ENCODE peak calls at places on chromosomes 13 and 19, in seven cellular contexts. One of them, this sample, is unnamed.

GRCh38 chr13:30026093-30026492 is 175.7 kb upstream of the UBL3 start:
- DNase-seq in body of pancreas: no peak
- DNase-seq in lower leg skin: peak; percentile 33
- DNase-seq in tibial nerve: no peak
- DNase-seq in HCT116: no peak
- DNase-seq in breast epithelium: no peak
- DNase-seq in suprapubic skin: no peak
- DNase-seq in this sample: no peak

GRCh38 chr13:94535775-94536174 is 56.3 kb upstream of the DCT start:
- DNase-seq in breast epithelium: no peak
- DNase-seq in body of pancreas: no peak
- DNase-seq in tibial nerve: no peak
- DNase-seq in HCT116: no peak
- DNase-seq in lower leg skin: no peak
- DNase-seq in suprapubic skin: no peak
- DNase-seq in this sample: no peak

GRCh38 chr19:29255912-29256311 is 43.0 kb upstream of the UQCRFS1 start:
- DNase-seq in lower leg skin: no peak
- DNase-seq in tibial nerve: no peak
- DNase-seq in HCT116: no peak
- DNase-seq in body of pancreas: no peak
- DNase-seq in suprapubic skin: no peak
- DNase-seq in breast epithelium: no peak
- DNase-seq in this sample: no peak

GRCh38 chr13:27978301-27978968 is 9.3 kb upstream of the CDX2 start:
- DNase-seq in lower leg skin: no peak
- DNase-seq in breast epithelium: no peak
- DNase-seq in tibial nerve: no peak
- DNase-seq in suprapubic skin: peak; percentile 67
- DNase-seq in HCT116: no peak
- DNase-seq in body of pancreas: no peak
- DNase-seq in this sample: no peak

GRCh38 chr13:75486146-75486545 is 4.2 kb upstream of the TBC1D4 start:
- DNase-seq in breast epithelium: no peak
- DNase-seq in tibial nerve: no peak
- DNase-seq in suprapubic skin: no peak
- DNase-seq in HCT116: no peak
- DNase-seq in body of pancreas: no peak
- DNase-seq in lower leg skin: no peak
- DNase-seq in this sample: no peak

GRCh38 chr13:31051999-31052398 is 109.7 kb downstream of the HSPH1 start:
- DNase-seq in lower leg skin: no peak
- DNase-seq in HCT116: peak; percentile 28
- DNase-seq in breast epithelium: no peak
- DNase-seq in tibial nerve: no peak
- DNase-seq in body of pancreas: no peak
- DNase-seq in suprapubic skin: peak; percentile 18
- DNase-seq in this sample: no peak

GRCh38 chr13:27186295-27186694 is 14.7 kb upstream of the USP12 start:
- DNase-seq in breast epithelium: no peak
- DNase-seq in HCT116: no peak
- DNase-seq in lower leg skin: no peak
- DNase-seq in tibial nerve: no peak
- DNase-seq in body of pancreas: no peak
- DNase-seq in suprapubic skin: no peak
- DNase-seq in this sample: no peak

GRCh38 chr19:12766051-12766521 is 9.3 kb downstream of the HOOK2 start:
- DNase-seq in lower leg skin: no peak
- DNase-seq in suprapubic skin: no peak
- DNase-seq in body of pancreas: peak; percentile 91
- DNase-seq in breast epithelium: peak; percentile 77
- DNase-seq in tibial nerve: peak; percentile 57
- DNase-seq in HCT116: no peak
- DNase-seq in this sample: peak; percentile 84

GRCh38 chr13:27599845-27600553 is 20.3 kb downstream of the LNX2 start:
- DNase-seq in tibial nerve: no peak
- DNase-seq in body of pancreas: peak; percentile 45
- DNase-seq in HCT116: peak; percentile 34
- DNase-seq in lower leg skin: no peak
- DNase-seq in suprapubic skin: no peak
- DNase-seq in breast epithelium: no peak
- DNase-seq in this sample: no peak

GRCh38 chr13:114123448-114123847 is 9.0 kb downstream of the RASA3 start:
- DNase-seq in body of pancreas: no peak
- DNase-seq in lower leg skin: no peak
- DNase-seq in suprapubic skin: no peak
- DNase-seq in HCT116: no peak
- DNase-seq in breast epithelium: no peak
- DNase-seq in tibial nerve: no peak
- DNase-seq in this sample: no peak

GRCh38 chr19:46351241-46352041 is 4.6 kb downstream of the PPP5C start:
- DNase-seq in suprapubic skin: peak; percentile 85
- DNase-seq in body of pancreas: peak; percentile 70
- DNase-seq in breast epithelium: no peak
- DNase-seq in lower leg skin: no peak
- DNase-seq in tibial nerve: no peak
- DNase-seq in HCT116: no peak
- DNase-seq in this sample: no peak

GRCh38 chr13:70249332-70250064 is 141.2 kb upstream of the KLHL1 start:
- DNase-seq in lower leg skin: no peak
- DNase-seq in tibial nerve: no peak
- DNase-seq in suprapubic skin: no peak
- DNase-seq in body of pancreas: no peak
- DNase-seq in breast epithelium: no peak
- DNase-seq in HCT116: peak; percentile 28
- DNase-seq in this sample: peak; percentile 20

GRCh38 chr19:31818740-31819228 is 469.5 kb upstream of the TSHZ3 start:
- DNase-seq in HCT116: no peak
- DNase-seq in suprapubic skin: no peak
- DNase-seq in lower leg skin: no peak
- DNase-seq in breast epithelium: no peak
- DNase-seq in tibial nerve: no peak
- DNase-seq in body of pancreas: no peak
- DNase-seq in this sample: no peak

GRCh38 chr19:2516727-2517126 is 40.8 kb downstream of the GADD45B start:
- DNase-seq in tibial nerve: no peak
- DNase-seq in lower leg skin: no peak
- DNase-seq in body of pancreas: no peak
- DNase-seq in breast epithelium: no peak
- DNase-seq in HCT116: no peak
- DNase-seq in suprapubic skin: no peak
- DNase-seq in this sample: no peak

GRCh38 chr13:66503890-66504289 is 726.2 kb downstream of the PCDH9 start:
- DNase-seq in lower leg skin: no peak
- DNase-seq in HCT116: no peak
- DNase-seq in tibial nerve: no peak
- DNase-seq in suprapubic skin: no peak
- DNase-seq in body of pancreas: no peak
- DNase-seq in breast epithelium: no peak
- DNase-seq in this sample: no peak

GRCh38 chr13:53200498-53201453 is 172.2 kb downstream of the OLFM4 start:
- DNase-seq in tibial nerve: no peak
- DNase-seq in lower leg skin: no peak
- DNase-seq in HCT116: no peak
- DNase-seq in body of pancreas: peak; percentile 83
- DNase-seq in suprapubic skin: no peak
- DNase-seq in breast epithelium: no peak
- DNase-seq in this sample: peak; percentile 84

GRCh38 chr19:16325671-16326400 is 1.2 kb downstream of the KLF2 start:
- DNase-seq in suprapubic skin: peak; percentile 85
- DNase-seq in body of pancreas: peak; percentile 26
- DNase-seq in HCT116: no peak
- DNase-seq in tibial nerve: no peak
- DNase-seq in breast epithelium: no peak
- DNase-seq in lower leg skin: no peak
- DNase-seq in this sample: peak; percentile 66

GRCh38 chr13:65063753-65064152 is 2166.4 kb downstream of the PCDH9 start:
- DNase-seq in suprapubic skin: no peak
- DNase-seq in HCT116: no peak
- DNase-seq in tibial nerve: no peak
- DNase-seq in breast epithelium: no peak
- DNase-seq in lower leg skin: no peak
- DNase-seq in body of pancreas: no peak
- DNase-seq in this sample: no peak

GRCh38 chr13:30997697-30998547 is 65.5 kb downstream of the TEX26 start:
- DNase-seq in lower leg skin: no peak
- DNase-seq in tibial nerve: no peak
- DNase-seq in body of pancreas: no peak
- DNase-seq in breast epithelium: no peak
- DNase-seq in suprapubic skin: no peak
- DNase-seq in HCT116: no peak
- DNase-seq in this sample: no peak

GRCh38 chr13:111049791-111050538 is 65.1 kb upstream of the ARHGEF7 start:
- DNase-seq in HCT116: no peak
- DNase-seq in suprapubic skin: no peak
- DNase-seq in breast epithelium: no peak
- DNase-seq in lower leg skin: no peak
- DNase-seq in body of pancreas: peak; percentile 65
- DNase-seq in tibial nerve: peak; percentile 29
- DNase-seq in this sample: peak; percentile 71

GRCh38 chr13:114134111-114134943 is 1.9 kb upstream of the RASA3 start:
- DNase-seq in lower leg skin: no peak
- DNase-seq in breast epithelium: no peak
- DNase-seq in HCT116: no peak
- DNase-seq in tibial nerve: no peak
- DNase-seq in body of pancreas: no peak
- DNase-seq in suprapubic skin: no peak
- DNase-seq in this sample: no peak

GRCh38 chr13:50123862-50124535 is 108.8 kb downstream of the KCNRG start:
- DNase-seq in suprapubic skin: peak; percentile 85
- DNase-seq in breast epithelium: peak; percentile 96
- DNase-seq in HCT116: peak; percentile 84
- DNase-seq in lower leg skin: peak; percentile 71
- DNase-seq in body of pancreas: peak; percentile 85
- DNase-seq in tibial nerve: peak; percentile 47
- DNase-seq in this sample: peak; percentile 79

GRCh38 chr13:36163809-36164308 is 32.7 kb upstream of the DCLK1 start:
- DNase-seq in HCT116: no peak
- DNase-seq in lower leg skin: peak; percentile 44
- DNase-seq in breast epithelium: peak; percentile 38
- DNase-seq in body of pancreas: peak; percentile 76
- DNase-seq in tibial nerve: peak; percentile 88
- DNase-seq in suprapubic skin: no peak
- DNase-seq in this sample: peak; percentile 58

GRCh38 chr13:97279913-97280312 is 57.8 kb downstream of the MBNL2 start:
- DNase-seq in breast epithelium: no peak
- DNase-seq in body of pancreas: no peak
- DNase-seq in tibial nerve: no peak
- DNase-seq in HCT116: no peak
- DNase-seq in suprapubic skin: no peak
- DNase-seq in lower leg skin: no peak
- DNase-seq in this sample: no peak

GRCh38 chr13:32427852-32428580 is at the start of gene N4BP2L1:
- DNase-seq in tibial nerve: peak; percentile 63
- DNase-seq in HCT116: no peak
- DNase-seq in breast epithelium: peak; percentile 83
- DNase-seq in suprapubic skin: peak; percentile 88
- DNase-seq in body of pancreas: peak; percentile 88
- DNase-seq in lower leg skin: peak; percentile 79
- DNase-seq in this sample: peak; percentile 82
- TF ChIP-seq POLR2A in tibial nerve: peak; percentile 89
- TF ChIP-seq POLR2A in HCT116: no peak
- TF ChIP-seq POLR2A in breast epithelium: peak; percentile 84
- TF ChIP-seq POLR2A in suprapubic skin: peak; percentile 93
- TF ChIP-seq POLR2A in body of pancreas: peak; percentile 83
- TF ChIP-seq POLR2A in lower leg skin: no peak
- TF ChIP-seq POLR2A in this sample: peak; percentile 41

GRCh38 chr13:72463561-72463960 is 263.9 kb downstream of the MZT1 start:
- DNase-seq in HCT116: no peak
- DNase-seq in lower leg skin: no peak
- DNase-seq in body of pancreas: no peak
- DNase-seq in suprapubic skin: no peak
- DNase-seq in breast epithelium: no peak
- DNase-seq in tibial nerve: no peak
- DNase-seq in this sample: peak; percentile 42
- TF ChIP-seq POLR2A in HCT116: no peak
- TF ChIP-seq POLR2A in lower leg skin: no peak
- TF ChIP-seq POLR2A in body of pancreas: no peak
- TF ChIP-seq POLR2A in suprapubic skin: no peak
- TF ChIP-seq POLR2A in breast epithelium: no peak
- TF ChIP-seq POLR2A in tibial nerve: no peak
- TF ChIP-seq POLR2A in this sample: no peak

GRCh38 chr19:55339225-55340143 is at the start of gene KMT5C:
- DNase-seq in breast epithelium: peak; percentile 100
- DNase-seq in suprapubic skin: peak; percentile 100
- DNase-seq in body of pancreas: peak; percentile 100
- DNase-seq in HCT116: peak; percentile 100
- DNase-seq in lower leg skin: peak; percentile 100
- DNase-seq in tibial nerve: peak; percentile 100
- DNase-seq in this sample: peak; percentile 100
- TF ChIP-seq POLR2A in breast epithelium: peak; percentile 91
- TF ChIP-seq POLR2A in suprapubic skin: peak; percentile 80
- TF ChIP-seq POLR2A in body of pancreas: peak; percentile 89
- TF ChIP-seq POLR2A in HCT116: peak; percentile 31
- TF ChIP-seq POLR2A in lower leg skin: no peak
- TF ChIP-seq POLR2A in tibial nerve: peak; percentile 70
- TF ChIP-seq POLR2A in this sample: peak; percentile 89

DNA sequence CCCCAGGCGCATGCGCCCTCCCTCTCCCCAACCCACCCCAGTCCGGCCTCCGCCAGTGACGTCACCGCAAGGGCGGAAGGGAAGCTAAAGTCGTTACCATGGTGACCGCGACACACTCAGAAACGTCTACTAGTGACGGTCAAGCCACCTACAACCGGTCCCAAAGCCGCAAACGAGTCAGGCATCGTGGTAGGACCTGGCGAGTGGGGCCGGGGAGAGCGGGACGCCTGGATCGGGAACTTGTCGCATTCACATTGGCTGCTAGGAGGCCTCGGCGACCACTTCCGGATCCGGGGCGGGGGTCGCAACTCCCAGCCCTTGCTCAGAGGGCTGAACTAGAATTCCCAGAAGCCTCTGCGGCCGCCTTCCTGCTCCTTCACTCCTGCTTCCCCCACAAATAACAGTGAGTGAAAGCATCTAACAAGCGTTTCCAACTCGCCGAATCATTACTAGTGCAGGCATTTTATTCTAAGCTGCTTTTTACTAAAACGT is at the start of gene ZSCAN5A:
- DNase-seq in HCT116: peak; percentile 92
- DNase-seq in lower leg skin: peak; percentile 95
- DNase-seq in body of pancreas: peak; percentile 96
- DNase-seq in tibial nerve: peak; percentile 94
- DNase-seq in breast epithelium: peak; percentile 97
- DNase-seq in suprapubic skin: peak; percentile 99
- DNase-seq in this sample: peak; percentile 98
- TF ChIP-seq POLR2A in HCT116: no peak
- TF ChIP-seq POLR2A in lower leg skin: no peak
- TF ChIP-seq POLR2A in body of pancreas: no peak
- TF ChIP-seq POLR2A in tibial nerve: peak; percentile 32
- TF ChIP-seq POLR2A in breast epithelium: peak; percentile 25
- TF ChIP-seq POLR2A in suprapubic skin: peak; percentile 51
- TF ChIP-seq POLR2A in this sample: no peak

This sample was measured in testis.